ENCODE peak calls at places on chromosomes 16 and 17, in seven cellular contexts. F is naive thymus-derived CD8-positive, alpha-beta T cell; V is T-helper 1 cell; E is suprapubic skin; T is germinal center; D is foreskin fibroblast; Z is iris pigment epithelial cell. C is an unnamed sample.

GRCh38 chr17:75619506-75620431 is 13.5 kb upstream of the SMIM5 start:
- DNase-seq in F (no peak), V (no peak), E (no peak), T (peak), D (peak), Z (peak), C (peak)

GRCh38 chr16:25135239-25135878 is 23.8 kb downstream of the LCMT1 start:
- DNase-seq in F (no peak), V (no peak), E (no peak), T (no peak), D (peak), Z (peak), C (no peak)

GRCh38 chr17:65771704-65772103 is 210.3 kb upstream of the AXIN2 start:
- DNase-seq in F (no peak), V (no peak), E (no peak), T (no peak), D (no peak), Z (no peak), C (no peak)

GRCh38 chr16:74020086-74020670 is 276.4 kb upstream of the PSMD7 start:
- DNase-seq in F (no peak), V (no peak), E (no peak), T (no peak), D (no peak), Z (no peak), C (no peak)

GRCh38 chr17:81556175-81556691 is 4.1 kb upstream of the FAAP100 start:
- DNase-seq in F (no peak), V (no peak), E (no peak), T (no peak), D (peak), Z (no peak), C (no peak)

GRCh38 chr16:3050487-3050886 is 4.1 kb downstream of the MMP25 start:
- DNase-seq in F (no peak), V (no peak), E (no peak), T (no peak), D (no peak), Z (no peak), C (no peak)

GRCh38 chr16:81357711-81358270 is 43.0 kb downstream of the GAN start:
- DNase-seq in F (no peak), V (no peak), E (no peak), T (no peak), D (no peak), Z (peak), C (no peak)

GRCh38 chr16:65704866-65705265 is 583.0 kb upstream of the CDH11 start:
- DNase-seq in F (no peak), V (no peak), E (no peak), T (no peak), D (no peak), Z (no peak), C (no peak)

GRCh38 chr17:55547027-55547670 is 35.9 kb upstream of the SMIM36 start:
- DNase-seq in F (no peak), V (no peak), E (no peak), T (no peak), D (peak), Z (peak), C (no peak)

GRCh38 chr17:11742891-11743290 is 144.6 kb downstream of the DNAH9 start:
- DNase-seq in F (no peak), V (no peak), E (no peak), T (no peak), D (no peak), Z (no peak), C (no peak)

GRCh38 chr17:22142091-22142490 is 449.8 kb downstream of the KCNJ18 start:
- DNase-seq in F (no peak), V (no peak), E (no peak), T (no peak), D (no peak), Z (no peak), C (no peak)

GRCh38 chr17:74356640-74357465 is 4.8 kb downstream of the BTBD17 start:
- DNase-seq in F (no peak), V (no peak), E (no peak), T (no peak), D (no peak), Z (no peak), C (peak)

GRCh38 chr17:1746975-1747543 is 4.4 kb downstream of the SERPINF2 start:
- DNase-seq in F (no peak), V (no peak), E (peak), T (no peak), D (peak), Z (no peak), C (no peak)

GRCh38 chr17:82873521-82873920 is 33.7 kb upstream of the ZNF750 start:
- DNase-seq in F (no peak), V (no peak), E (no peak), T (no peak), D (no peak), Z (no peak), C (no peak)

GRCh38 chr17:8718001-8718563 is 26.6 kb downstream of the CCDC42 start:
- DNase-seq in F (no peak), V (no peak), E (no peak), T (no peak), D (no peak), Z (no peak), C (no peak)

GRCh38 chr17:13393841-13394710 is 207.7 kb downstream of the HS3ST3A1 start:
- DNase-seq in F (no peak), V (no peak), E (no peak), T (no peak), D (peak), Z (peak), C (no peak)

C was measured in activated CD8-positive, alpha-beta T cell treated with anti-CD3 and anti-CD28 coated beads, Interleukin-2, amount 10 ng/mL, durations not matched to agents 7 days and 5 days.